ENCODE peak calls at places on chromosome 12, in eight cellular contexts. X is body of pancreas, N is HFF-Myc, V is astrocyte, H is dorsolateral prefrontal cortex, K is fibroblast of lung, O is NB4, Z is SK-N-SH. D is an unnamed sample.

GRCh38 chr12:44930972-44931600 is 55.0 kb upstream of the NELL2 start:
- DNase-seq in H (no peak), K (peak), N (peak), V (peak), X (no peak), O (peak), Z (peak), D (peak)

GRCh38 chr12:50614167-50614762 is 109.5 kb downstream of the DIP2B start:
- DNase-seq in Z (no peak), V (peak), H (no peak), X (no peak), O (no peak), N (no peak), K (peak), D (no peak)

GRCh38 chr12:23025372-23026021 is 400.5 kb downstream of the ETNK1 start:
- DNase-seq in X (no peak), H (no peak), Z (no peak), V (no peak), N (no peak), K (no peak), O (no peak), D (no peak)

GRCh38 chr12:84315926-84316325 is 596.7 kb downstream of the SLC6A15 start:
- DNase-seq in N (no peak), K (no peak), X (no peak), H (no peak), O (no peak), Z (no peak), V (no peak), D (no peak)

GRCh38 chr12:11734781-11735180 is 85.3 kb downstream of the ETV6 start:
- DNase-seq in O (no peak), H (no peak), X (no peak), V (no peak), Z (no peak), N (no peak), K (no peak), D (no peak)

GRCh38 chr12:75765170-75766059 is 254.0 kb upstream of the KRR1 start:
- DNase-seq in H (no peak), K (no peak), Z (no peak), X (no peak), N (no peak), V (no peak), O (no peak), D (no peak)

GRCh38 chr12:78260976-78261375 is 430.3 kb downstream of the NAV3 start:
- DNase-seq in O (no peak), V (no peak), K (no peak), N (no peak), X (no peak), Z (no peak), H (no peak), D (no peak)

GRCh38 chr12:24425601-24425970 is 476.1 kb upstream of the SOX5 start:
- DNase-seq in O (no peak), Z (no peak), H (no peak), N (no peak), K (peak), V (peak), X (no peak), D (no peak)

GRCh38 chr12:12954361-12954760 is 2.4 kb upstream of the GPRC5D start:
- DNase-seq in V (peak), N (no peak), Z (no peak), H (no peak), O (no peak), X (no peak), K (peak), D (no peak)

GRCh38 chr12:104677441-104678089 is 220.8 kb downstream of the CHST11 start:
- DNase-seq in O (no peak), X (no peak), N (no peak), K (no peak), H (no peak), Z (no peak), V (no peak), D (no peak)

GRCh38 chr12:125549836-125550235 is 484.6 kb downstream of the AACS start:
- DNase-seq in K (no peak), H (no peak), N (no peak), Z (no peak), V (no peak), O (peak), X (no peak), D (no peak)

GRCh38 chr12:110619534-110619953 is 5.6 kb downstream of the TCTN1 start:
- DNase-seq in O (peak), Z (peak), X (no peak), N (no peak), K (no peak), V (no peak), H (no peak), D (no peak)

GRCh38 chr12:1728824-1729223 is 38.0 kb downstream of the ADIPOR2 start:
- DNase-seq in X (no peak), Z (no peak), N (no peak), V (no peak), O (no peak), K (no peak), H (no peak), D (no peak)

GRCh38 chr12:14795028-14795448 is 8.2 kb downstream of the WBP11 start:
- DNase-seq in Z (no peak), X (no peak), O (no peak), V (no peak), H (no peak), N (no peak), K (no peak), D (no peak)

GRCh38 chr12:57027011-57027804 is 10.9 kb upstream of the TAC3 start:
- DNase-seq in H (no peak), X (no peak), O (no peak), N (no peak), Z (peak), K (no peak), V (no peak), D (no peak)

GRCh38 chr12:65829716-65830115 is 5.4 kb downstream of the HMGA2 start:
- DNase-seq in Z (no peak), O (no peak), K (no peak), N (no peak), X (no peak), H (no peak), V (no peak), D (no peak)

GRCh38 chr12:65826513-65827171 is 2.4 kb downstream of the HMGA2 start:
- DNase-seq in N (no peak), V (peak), K (peak), Z (peak), O (peak), H (no peak), X (no peak), D (no peak)

GRCh38 chr12:65830305-65830704 is 6.0 kb downstream of the HMGA2 start:
- DNase-seq in V (no peak), K (peak), H (no peak), X (no peak), N (no peak), Z (no peak), O (no peak), D (no peak)

GRCh38 chr12:65827827-65828231 is 3.5 kb downstream of the HMGA2 start:
- DNase-seq in K (peak), Z (no peak), O (peak), N (no peak), H (no peak), X (no peak), V (no peak), D (no peak)

GRCh38 chr12:65828711-65829339 is 4.5 kb downstream of the HMGA2 start:
- DNase-seq in V (no peak), X (no peak), O (no peak), H (no peak), N (no peak), K (no peak), Z (no peak), D (no peak)
- TF ChIP-seq CTCF in V (no peak), X (no peak), O (no peak), H (no peak), N (no peak), K (no peak), Z (no peak), D (no peak)

GRCh38 chr12:9992296-9992695 is 6.6 kb downstream of the CLEC1B start:
- DNase-seq in K (no peak), H (no peak), N (no peak), Z (no peak), V (no peak), O (no peak), X (no peak), D (no peak)
- H3K4me3 ChIP-seq in K (no peak), H (peak), N (no peak), Z (no peak), V (no peak), O (no peak), X (no peak), D (no peak)

DNA sequence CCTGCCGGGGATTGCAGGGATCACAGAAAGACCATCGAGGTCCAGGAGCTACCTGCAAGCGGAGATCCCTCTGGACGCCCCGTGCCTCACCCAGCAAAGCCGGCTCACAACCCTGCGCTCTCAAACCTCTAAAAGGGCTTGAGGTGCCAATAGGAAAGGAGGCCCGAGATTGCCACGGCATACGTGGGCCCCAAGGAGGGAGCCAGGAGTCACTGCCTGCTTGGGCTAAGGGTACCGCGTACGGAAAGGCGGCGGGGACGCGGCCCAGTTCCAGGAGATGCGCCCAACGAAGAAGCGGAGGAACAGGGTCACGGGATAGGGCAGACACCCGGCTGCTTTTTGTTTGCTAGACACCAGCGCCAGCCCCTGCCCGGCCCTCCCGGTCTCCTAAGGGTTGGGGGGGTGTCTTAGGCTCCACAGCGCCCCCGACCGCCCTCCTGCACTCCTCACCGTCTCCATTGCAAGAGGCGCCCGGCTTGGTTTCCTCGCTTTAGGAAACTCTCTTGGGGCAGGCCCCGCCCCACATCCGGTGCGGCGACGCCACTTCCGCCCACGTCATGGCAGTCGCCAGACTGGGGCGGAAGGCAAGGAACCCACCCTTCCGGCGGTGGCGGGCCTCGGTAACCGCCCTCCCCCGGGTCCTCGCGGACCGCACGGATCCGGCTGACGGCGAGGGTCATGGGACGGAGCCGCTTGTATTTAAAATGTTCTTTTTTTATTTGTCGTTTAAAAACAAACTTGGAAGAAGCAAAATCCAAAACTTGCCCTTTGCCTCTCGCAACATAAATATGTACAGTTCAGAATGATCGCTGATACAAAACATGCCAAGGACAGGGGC is at the start of gene PRKAG1:
- DNase-seq in X (peak), K (peak), Z (peak), N (peak), H (peak), O (peak), V (peak), D (peak)
- TF ChIP-seq CTCF in X (no peak), K (peak), Z (peak), N (peak), H (peak), O (peak), V (peak), D (peak)

DNA sequence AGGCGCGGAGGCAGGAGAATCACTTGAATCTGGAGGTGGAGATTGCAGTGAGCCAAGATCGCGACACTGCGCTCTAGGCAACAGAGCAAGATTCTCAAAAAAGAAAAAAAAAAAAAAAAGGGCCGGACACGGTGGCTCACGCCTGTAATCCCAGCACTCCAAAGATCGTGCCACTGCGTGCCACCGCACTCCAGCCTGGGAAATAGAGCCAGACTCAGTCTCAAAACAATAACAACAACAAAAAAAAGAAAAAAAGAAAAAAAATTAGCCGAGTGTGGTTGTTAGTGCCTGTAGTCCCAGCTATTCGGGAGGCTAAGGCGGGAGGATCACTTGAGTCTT is 470 bp upstream of the RPL6 start:
- DNase-seq in V (no peak), K (no peak), X (no peak), N (no peak), H (no peak), Z (no peak), O (no peak), D (no peak)
- H3K4me3 ChIP-seq in V (no peak), K (no peak), X (no peak), N (no peak), H (peak), Z (no peak), O (peak), D (no peak)

DNA sequence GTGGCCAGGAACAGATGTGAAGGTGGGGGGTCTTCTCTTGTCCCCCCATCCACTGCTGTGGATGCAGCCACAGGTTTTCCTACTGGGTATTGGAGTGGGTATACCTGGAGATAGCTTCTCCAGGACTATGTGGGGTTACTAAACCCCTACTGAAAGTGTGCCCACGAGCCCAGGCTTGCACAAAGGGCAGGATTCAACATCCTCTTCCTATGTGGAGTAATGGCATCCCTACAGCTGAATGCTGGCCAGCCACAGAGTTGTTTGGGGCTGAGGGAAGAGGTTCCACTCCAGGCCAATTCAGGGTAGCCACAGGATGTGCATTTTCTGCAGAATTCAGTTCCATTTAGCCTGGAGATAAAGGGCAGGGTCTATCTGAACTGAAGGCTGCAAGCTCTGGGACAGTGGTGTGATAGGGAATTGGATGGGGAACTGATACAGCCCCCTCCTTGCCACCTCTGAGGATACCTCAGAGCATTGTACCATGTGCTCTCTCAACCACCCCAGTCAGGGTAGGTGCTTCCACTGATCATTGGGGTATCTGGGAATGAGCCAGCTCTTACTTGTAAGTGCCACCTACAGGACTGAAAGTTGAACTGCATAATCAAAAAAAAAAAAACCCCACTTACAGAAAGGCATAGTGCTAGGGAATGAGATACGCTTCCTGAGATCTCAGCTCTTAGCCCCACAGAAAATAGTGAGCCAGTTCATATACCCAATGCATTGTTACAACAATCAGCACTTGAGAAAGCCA is 187.1 kb downstream of the KITLG start:
- DNase-seq in Z (peak), X (no peak), K (peak), H (no peak), V (peak), O (peak), N (no peak), D (no peak)
- TF ChIP-seq CTCF in Z (peak), X (peak), K (peak), H (no peak), V (no peak), O (peak), N (peak), D (no peak)

GRCh38 chr12:112978163-112979081 is at the start of gene OAS2:
- DNase-seq in H (no peak), V (no peak), K (peak), O (peak), X (peak), Z (no peak), N (peak), D (peak)
- H3K4me3 ChIP-seq in H (peak), V (no peak), K (peak), O (peak), X (no peak), Z (no peak), N (peak), D (peak)

GRCh38 chr12:2797721-2798418 is 3.1 kb downstream of the FKBP4 start:
- DNase-seq in X (peak), K (peak), H (peak), Z (no peak), N (no peak), V (no peak), O (no peak), D (no peak)
- TF ChIP-seq CTCF in X (no peak), K (no peak), H (peak), Z (peak), N (no peak), V (peak), O (peak), D (no peak)

DNA sequence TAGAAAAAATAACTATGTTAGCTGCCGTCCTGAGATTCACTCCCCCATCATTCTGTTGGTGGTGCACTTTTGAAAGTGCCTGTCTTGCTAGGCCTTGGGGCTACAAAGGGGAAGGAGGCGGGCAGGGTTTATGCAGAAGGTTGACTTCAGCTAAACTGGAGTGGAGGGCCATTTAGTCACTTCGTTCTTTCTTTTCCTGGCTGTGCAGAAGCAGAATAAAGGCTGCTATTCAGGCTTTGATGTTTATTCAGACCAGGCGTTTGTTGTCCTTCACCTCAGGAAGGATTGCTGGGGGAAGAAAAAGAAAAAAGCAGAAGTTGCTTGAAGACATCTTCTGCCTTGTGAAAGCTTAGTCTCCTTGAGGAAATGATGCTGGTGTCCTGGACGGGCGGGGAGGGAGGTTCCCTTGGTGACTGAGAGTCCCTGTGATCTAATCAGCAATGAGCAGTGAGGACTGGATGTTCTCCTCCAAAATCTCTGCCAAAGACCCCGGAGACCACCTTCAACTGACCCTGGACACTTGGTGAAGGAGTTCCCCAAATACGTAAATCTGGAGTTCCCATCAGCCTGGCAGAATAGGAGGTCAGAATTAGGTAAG is 4.0 kb downstream of the GLT1D1 start:
- DNase-seq in O (peak), N (no peak), V (no peak), H (no peak), X (no peak), Z (no peak), K (no peak), D (no peak)
- H3K4me3 ChIP-seq in O (no peak), N (no peak), V (no peak), H (no peak), X (no peak), Z (no peak), K (no peak), D (no peak)

GRCh38 chr12:96375173-96375572 is 25.1 kb downstream of the CDK17 start:
- DNase-seq in N (no peak), X (no peak), H (no peak), O (no peak), V (no peak), Z (no peak), K (no peak), D (no peak)

GRCh38 chr12:96375841-96376249 is 24.4 kb downstream of the CDK17 start:
- DNase-seq in K (no peak), H (no peak), V (no peak), Z (no peak), X (no peak), O (no peak), N (no peak), D (no peak)

GRCh38 chr12:96368687-96369086 is 31.6 kb downstream of the CDK17 start:
- DNase-seq in V (no peak), Z (no peak), N (no peak), H (no peak), K (no peak), O (no peak), X (no peak), D (no peak)

GRCh38 chr12:96371138-96371786 is 29.0 kb downstream of the CDK17 start:
- DNase-seq in N (no peak), V (no peak), O (no peak), X (no peak), K (no peak), Z (no peak), H (no peak), D (no peak)

DNA sequence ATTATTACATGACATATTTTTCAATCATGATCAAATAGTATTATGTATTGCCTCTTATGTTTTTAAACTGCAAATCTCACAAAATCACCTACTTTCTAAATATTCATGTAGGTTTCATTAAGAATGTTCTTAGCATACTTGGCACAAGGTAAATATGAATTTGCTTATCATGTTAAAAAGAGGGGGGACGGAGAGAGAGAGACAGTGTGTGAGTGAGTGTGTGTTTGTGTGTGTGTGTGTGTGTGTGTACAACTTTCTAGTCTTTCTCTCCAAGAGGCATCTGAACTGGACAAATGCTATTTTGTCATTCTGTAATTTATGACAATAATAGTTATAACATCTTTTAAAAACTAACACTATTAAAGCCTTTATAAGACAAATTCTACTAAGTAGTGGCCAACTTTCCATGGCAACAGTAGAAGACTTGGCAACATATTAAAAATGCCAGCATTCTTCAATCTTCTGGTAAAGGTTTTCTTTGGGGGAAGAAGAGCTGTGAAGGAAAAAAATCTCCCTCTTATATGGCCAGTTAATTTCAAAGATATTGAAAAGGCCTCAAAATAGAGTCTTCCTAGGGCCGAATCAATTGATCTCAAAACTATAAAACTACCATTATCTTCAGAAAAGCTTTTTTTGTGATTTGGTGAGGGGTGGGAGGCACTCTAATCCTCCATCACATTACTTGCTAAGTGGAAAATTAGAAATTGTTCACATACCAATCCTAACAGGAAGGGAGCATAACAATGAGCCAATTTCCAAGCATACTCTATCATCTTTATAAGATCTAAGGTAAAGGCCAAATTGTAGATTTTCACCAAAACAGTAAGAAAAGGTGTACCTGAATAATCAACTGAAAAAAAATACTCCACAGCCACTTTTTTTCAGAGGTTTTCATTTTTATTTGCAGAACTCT is 28.2 kb downstream of the CDK17 start:
- DNase-seq in Z (no peak), K (peak), N (no peak), H (no peak), V (no peak), X (no peak), O (no peak), D (no peak)
- TF ChIP-seq CTCF in Z (no peak), K (no peak), N (no peak), H (no peak), V (no peak), X (no peak), O (no peak), D (no peak)